ENCODE peak calls at places on chromosome 5, in six cellular contexts. V is A549; N is cardiac fibroblast; W is sigmoid colon; M is activated CD4-positive, alpha-beta T cell treated with anti-CD3 and anti-CD28 coated beads for 24 hours; G is AG08396. A is an unnamed sample.

GRCh38 chr5:31916327-31916726 is 257.8 kb downstream of the GOLPH3 start:
- DNase-seq in G (no peak), N (no peak), V (no peak), M (no peak), W (no peak), A (no peak)

GRCh38 chr5:180633283-180634177 is 15.9 kb downstream of the FLT4 start:
- DNase-seq in W (peak), M (no peak), N (no peak), G (no peak), V (no peak), A (no peak)

GRCh38 chr5:57181151-57181550 is 7.3 kb downstream of the GPBP1 start:
- DNase-seq in N (no peak), V (no peak), M (no peak), G (no peak), W (no peak), A (no peak)

GRCh38 chr5:87020099-87020934 is 247.4 kb upstream of the RASA1 start:
- DNase-seq in N (peak), G (peak), W (no peak), M (no peak), V (no peak), A (peak)

GRCh38 chr5:68834486-68834885 is 259.3 kb upstream of the SLC30A5 start:
- DNase-seq in N (peak), W (no peak), M (no peak), G (no peak), V (no peak), A (peak)

GRCh38 chr5:90894866-90895420 is 336.3 kb downstream of the ADGRV1 start:
- DNase-seq in V (no peak), G (no peak), W (no peak), M (no peak), N (no peak), A (no peak)

GRCh38 chr5:40798012-40798855 is at the start of gene PRKAA1:
- DNase-seq in G (peak), M (peak), V (peak), N (peak), W (peak), A (peak)

GRCh38 chr5:1027631-1028441 is 19.2 kb downstream of the NKD2 start:
- DNase-seq in G (no peak), M (no peak), V (no peak), W (peak), N (no peak), A (no peak)

GRCh38 chr5:179250561-179251225 is 94.6 kb downstream of the ADAMTS2 start:
- DNase-seq in W (peak), M (no peak), G (no peak), V (no peak), N (no peak), A (no peak)

GRCh38 chr5:137312060-137312459 is 187.1 kb downstream of the SPOCK1 start:
- DNase-seq in M (no peak), V (no peak), W (no peak), G (no peak), N (no peak), A (no peak)

GRCh38 chr5:96745844-96746531 is 61.8 kb downstream of the ERAP1 start:
- DNase-seq in G (no peak), M (no peak), W (no peak), N (peak), V (no peak), A (peak)

GRCh38 chr5:140372971-140373487 is 13.0 kb downstream of the SLC4A9 start:
- DNase-seq in M (no peak), W (peak), N (peak), V (peak), G (peak), A (peak)

GRCh38 chr5:95709967-95710650 is 21.0 kb upstream of the RHOBTB3 start:
- DNase-seq in G (no peak), W (peak), N (peak), V (peak), M (no peak), A (peak)

GRCh38 chr5:57504357-57504756 is 21.7 kb upstream of the ACTBL2 start:
- DNase-seq in M (no peak), V (peak), W (no peak), N (no peak), G (no peak), A (peak)

GRCh38 chr5:140341591-140341990 is 4.8 kb downstream of the HBEGF start:
- DNase-seq in M (no peak), N (no peak), W (peak), V (no peak), G (no peak), A (no peak)

GRCh38 chr5:127761869-127762268 is 58.7 kb downstream of the CCDC192 start:
- DNase-seq in W (no peak), N (no peak), G (no peak), V (no peak), M (no peak), A (no peak)

GRCh38 chr5:56981906-56982305 is 30.0 kb upstream of the MIER3 start:
- DNase-seq in V (no peak), W (no peak), G (no peak), N (no peak), M (no peak), A (no peak)

GRCh38 chr5:132459983-132460834 is 30.4 kb downstream of the IRF1 start:
- DNase-seq in W (peak), G (no peak), V (no peak), N (no peak), M (no peak), A (peak)

GRCh38 chr5:66358741-66359140 is 214.6 kb downstream of the SREK1 start:
- DNase-seq in G (no peak), M (no peak), V (no peak), N (no peak), W (no peak), A (no peak)

A was measured in mesenchymal stem cell.